ENCODE peak calls at places on chromosomes 13 and 19, in four cellular contexts. One of them, this sample, is unnamed.

GRCh38 chr13:80558074-80558473 is 217.1 kb upstream of the SPRY2 start:
- DNase-seq in cardiac muscle cell: no peak
- DNase-seq in K562: no peak
- DNase-seq in tibial nerve: no peak
- DNase-seq in this sample: no peak

GRCh38 chr13:111249637-111250360 is 70.6 kb upstream of the TEX29 start:
- DNase-seq in tibial nerve: no peak
- DNase-seq in K562: no peak
- DNase-seq in cardiac muscle cell: no peak
- DNase-seq in this sample: no peak

GRCh38 chr19:6714749-6715555 is 5.5 kb downstream of the C3 start:
- DNase-seq in cardiac muscle cell: no peak
- DNase-seq in K562: no peak
- DNase-seq in tibial nerve: no peak
- DNase-seq in this sample: no peak

GRCh38 chr13:110396913-110397379 is 89.9 kb downstream of the COL4A2 start:
- DNase-seq in tibial nerve: peak; percentile 91
- DNase-seq in K562: no peak
- DNase-seq in cardiac muscle cell: peak; percentile 100
- DNase-seq in this sample: no peak

GRCh38 chr19:2251577-2252480 is 2.7 kb downstream of the AMH start:
- DNase-seq in cardiac muscle cell: no peak
- DNase-seq in tibial nerve: no peak
- DNase-seq in K562: no peak
- DNase-seq in this sample: peak; percentile 82

GRCh38 chr13:95288899-95289500 is 12.3 kb downstream of the ABCC4 start:
- DNase-seq in K562: no peak
- DNase-seq in cardiac muscle cell: no peak
- DNase-seq in tibial nerve: no peak
- DNase-seq in this sample: no peak

GRCh38 chr19:7333198-7334118 is 15.3 kb upstream of the ARHGEF18 start:
- DNase-seq in cardiac muscle cell: peak; percentile 39
- DNase-seq in K562: no peak
- DNase-seq in tibial nerve: no peak
- DNase-seq in this sample: no peak

GRCh38 chr19:8607386-8607785 is 3.1 kb downstream of the ADAMTS10 start:
- DNase-seq in cardiac muscle cell: peak; percentile 81
- DNase-seq in K562: no peak
- DNase-seq in tibial nerve: no peak
- DNase-seq in this sample: no peak

GRCh38 chr13:84896128-84896527 is 903.1 kb downstream of the SLITRK6 start:
- DNase-seq in cardiac muscle cell: peak; percentile 76
- DNase-seq in tibial nerve: no peak
- DNase-seq in K562: peak; percentile 55
- DNase-seq in this sample: peak; percentile 42

GRCh38 chr13:40798380-40798779 is 9.0 kb downstream of the SLC25A15 start:
- DNase-seq in tibial nerve: no peak
- DNase-seq in K562: no peak
- DNase-seq in cardiac muscle cell: no peak
- DNase-seq in this sample: no peak

GRCh38 chr13:111343186-111343805 is 22.9 kb downstream of the TEX29 start:
- DNase-seq in tibial nerve: no peak
- DNase-seq in cardiac muscle cell: no peak
- DNase-seq in K562: no peak
- DNase-seq in this sample: peak; percentile 26

GRCh38 chr19:591099-591958 is 1.6 kb downstream of the HCN2 start:
- DNase-seq in K562: peak; percentile 68
- DNase-seq in cardiac muscle cell: peak; percentile 29
- DNase-seq in tibial nerve: no peak
- DNase-seq in this sample: peak; percentile 94

GRCh38 chr19:11125994-11126685 is 29.4 kb downstream of the SPC24 start:
- DNase-seq in K562: peak; percentile 81
- DNase-seq in tibial nerve: peak; percentile 89
- DNase-seq in cardiac muscle cell: peak; percentile 83
- DNase-seq in this sample: peak; percentile 90

GRCh38 chr13:36358352-36358751 is 12.2 kb upstream of the SPART start:
- DNase-seq in tibial nerve: no peak
- DNase-seq in cardiac muscle cell: no peak
- DNase-seq in K562: no peak
- DNase-seq in this sample: no peak

GRCh38 chr19:861756-862528 is 2.5 kb downstream of the CFD start:
- DNase-seq in tibial nerve: no peak
- DNase-seq in K562: peak; percentile 95
- DNase-seq in cardiac muscle cell: no peak
- DNase-seq in this sample: peak; percentile 98

GRCh38 chr13:48370815-48371214 is 42.1 kb downstream of the LPAR6 start:
- DNase-seq in cardiac muscle cell: no peak
- DNase-seq in tibial nerve: no peak
- DNase-seq in K562: no peak
- DNase-seq in this sample: no peak

GRCh38 chr19:33628921-33629825 is 7.4 kb downstream of the CHST8 start:
- DNase-seq in tibial nerve: no peak
- DNase-seq in K562: no peak
- DNase-seq in cardiac muscle cell: no peak
- DNase-seq in this sample: peak; percentile 56

GRCh38 chr19:1076951-1077350 is 10.0 kb downstream of the ARHGAP45 start:
- DNase-seq in tibial nerve: no peak
- DNase-seq in K562: no peak
- DNase-seq in cardiac muscle cell: no peak
- DNase-seq in this sample: no peak

GRCh38 chr13:80083516-80084085 is 257.3 kb downstream of the SPRY2 start:
- DNase-seq in tibial nerve: no peak
- DNase-seq in cardiac muscle cell: peak; percentile 75
- DNase-seq in K562: no peak
- DNase-seq in this sample: no peak

GRCh38 chr19:49869009-49869483 is 1.7 kb upstream of the PNKP start:
- DNase-seq in cardiac muscle cell: no peak
- DNase-seq in K562: no peak
- DNase-seq in tibial nerve: no peak
- DNase-seq in this sample: no peak

GRCh38 chr19:1175020-1175419 is 952 bp upstream of the SBNO2 start:
- DNase-seq in tibial nerve: no peak
- DNase-seq in K562: no peak
- DNase-seq in cardiac muscle cell: no peak
- DNase-seq in this sample: peak; percentile 48

GRCh38 chr19:9413240-9413954 is 22.0 kb downstream of the ZNF266 start:
- DNase-seq in tibial nerve: no peak
- DNase-seq in K562: no peak
- DNase-seq in cardiac muscle cell: no peak
- DNase-seq in this sample: no peak

GRCh38 chr13:49443327-49443688 is 556 bp downstream of the CAB39L start:
- DNase-seq in tibial nerve: no peak
- DNase-seq in cardiac muscle cell: peak; percentile 52
- DNase-seq in K562: peak; percentile 19
- DNase-seq in this sample: peak; percentile 20

GRCh38 chr19:49953376-49953775 is 7.6 kb downstream of the SIGLEC11 start:
- DNase-seq in tibial nerve: no peak
- DNase-seq in K562: no peak
- DNase-seq in cardiac muscle cell: no peak
- DNase-seq in this sample: no peak

GRCh38 chr19:32363175-32363574 is 17.8 kb downstream of the ZNF507 start:
- DNase-seq in cardiac muscle cell: peak; percentile 75
- DNase-seq in K562: no peak
- DNase-seq in tibial nerve: no peak
- DNase-seq in this sample: no peak

GRCh38 chr19:54364775-54365257 is at the start of gene LAIR1:
- DNase-seq in tibial nerve: peak; percentile 42
- DNase-seq in K562: no peak
- DNase-seq in cardiac muscle cell: peak; percentile 22
- DNase-seq in this sample: no peak

GRCh38 chr19:50720921-50721291 is 1.3 kb upstream of the SHANK1 start:
- DNase-seq in K562: peak; percentile 55
- DNase-seq in cardiac muscle cell: no peak
- DNase-seq in tibial nerve: no peak
- DNase-seq in this sample: peak; percentile 50

GRCh38 chr13:46168341-46168740 is 13.6 kb downstream of the LCP1 start:
- DNase-seq in K562: peak; percentile 47
- DNase-seq in tibial nerve: peak; percentile 45
- DNase-seq in cardiac muscle cell: peak; percentile 43
- DNase-seq in this sample: no peak

GRCh38 chr13:95426631-95427030 is 125.4 kb upstream of the ABCC4 start:
- DNase-seq in K562: no peak
- DNase-seq in tibial nerve: no peak
- DNase-seq in cardiac muscle cell: no peak
- DNase-seq in this sample: no peak

GRCh38 chr19:4360081-4360569 is 16.8 kb downstream of the MPND start:
- DNase-seq in tibial nerve: no peak
- DNase-seq in K562: no peak
- DNase-seq in cardiac muscle cell: no peak
- DNase-seq in this sample: peak; percentile 40

GRCh38 chr13:81872581-81872980 is 1531.7 kb upstream of the SPRY2 start:
- DNase-seq in cardiac muscle cell: no peak
- DNase-seq in K562: no peak
- DNase-seq in tibial nerve: no peak
- DNase-seq in this sample: peak; percentile 4

GRCh38 chr19:7850429-7850819 is 20.4 kb downstream of the EVI5L start:
- DNase-seq in tibial nerve: no peak
- DNase-seq in K562: no peak
- DNase-seq in cardiac muscle cell: no peak
- DNase-seq in this sample: no peak

GRCh38 chr13:60591348-60591747 is 194.3 kb downstream of the TDRD3 start:
- DNase-seq in cardiac muscle cell: peak; percentile 86
- DNase-seq in tibial nerve: no peak
- DNase-seq in K562: no peak
- DNase-seq in this sample: no peak

GRCh38 chr13:78015782-78016181 is 97.2 kb upstream of the EDNRB start:
- DNase-seq in cardiac muscle cell: no peak
- DNase-seq in tibial nerve: no peak
- DNase-seq in K562: no peak
- DNase-seq in this sample: no peak

GRCh38 chr19:33449799-33450198 is 71.8 kb downstream of the PEPD start:
- DNase-seq in K562: no peak
- DNase-seq in tibial nerve: no peak
- DNase-seq in cardiac muscle cell: no peak
- DNase-seq in this sample: no peak

GRCh38 chr19:31562916-31563626 is 213.8 kb upstream of the TSHZ3 start:
- DNase-seq in cardiac muscle cell: no peak
- DNase-seq in K562: no peak
- DNase-seq in tibial nerve: no peak
- DNase-seq in this sample: peak; percentile 50

GRCh38 chr19:14107581-14108461 is 9.7 kb downstream of the PRKACA start:
- DNase-seq in tibial nerve: no peak
- DNase-seq in cardiac muscle cell: peak; percentile 44
- DNase-seq in K562: no peak
- DNase-seq in this sample: peak; percentile 50
- H3K4me3 ChIP-seq in tibial nerve: no peak overlapping the region
- H3K4me3 ChIP-seq in cardiac muscle cell: no peak overlapping the region
- H3K4me3 ChIP-seq in K562: no peak overlapping the region
- H3K4me3 ChIP-seq in this sample: no peak overlapping the region

DNA sequence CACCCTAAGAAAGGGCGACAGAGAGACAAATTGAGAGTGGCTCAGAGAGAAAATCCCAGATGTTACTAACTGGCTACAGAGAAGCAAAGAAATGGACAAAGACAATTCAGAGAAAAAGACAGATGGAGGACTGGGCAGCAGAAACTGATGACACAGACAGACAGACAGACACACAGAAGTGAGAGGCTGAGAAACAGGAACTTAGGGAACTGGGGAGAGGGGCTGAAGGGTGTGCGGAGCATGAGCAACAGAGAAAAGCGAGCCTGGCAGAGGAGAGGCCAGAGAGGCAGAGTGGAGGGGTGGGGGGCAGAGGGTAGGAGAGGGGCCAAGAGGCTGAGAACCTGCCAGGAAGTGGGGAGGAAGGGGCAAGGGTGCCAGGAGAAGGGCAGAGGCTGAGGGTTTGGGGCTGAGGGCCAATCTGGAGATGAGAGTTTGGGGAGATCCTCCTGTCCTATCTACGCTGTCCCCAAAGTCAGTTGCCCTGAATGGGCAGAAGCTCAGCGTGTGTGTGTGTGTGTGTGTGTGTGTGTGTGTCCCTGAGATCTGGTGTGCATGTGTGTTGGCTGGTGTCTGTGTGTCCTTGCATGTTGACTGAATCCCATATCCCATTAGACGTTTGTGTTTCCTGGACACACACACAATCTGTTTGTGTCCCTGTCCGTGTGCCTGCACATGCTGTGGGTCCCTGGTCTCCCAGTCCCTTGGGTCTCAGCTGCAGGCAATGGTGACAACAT is 5.6 kb upstream of the ERFL start:
- DNase-seq in K562: no peak
- DNase-seq in tibial nerve: no peak
- DNase-seq in cardiac muscle cell: no peak
- DNase-seq in this sample: no peak
- H3K27me3 ChIP-seq in K562: no peaks in the 10 kb centered on the region
- H3K27me3 ChIP-seq in tibial nerve: no peaks in the 10 kb centered on the region
- H3K27me3 ChIP-seq in cardiac muscle cell: peaks cover 90% of the 10 kb centered on the region
- H3K27me3 ChIP-seq in this sample: peaks cover 82% of the 10 kb centered on the region

GRCh38 chr19:38656171-38656981 is 8.9 kb downstream of the ACTN4 start:
- DNase-seq in K562: no peak
- DNase-seq in tibial nerve: peak; percentile 72
- DNase-seq in cardiac muscle cell: peak; percentile 91
- DNase-seq in this sample: no peak

GRCh38 chr19:38660724-38661123 is 13.3 kb downstream of the ACTN4 start:
- DNase-seq in K562: no peak
- DNase-seq in cardiac muscle cell: no peak
- DNase-seq in tibial nerve: no peak
- DNase-seq in this sample: no peak

GRCh38 chr19:38657633-38658222 is 10.3 kb downstream of the ACTN4 start:
- DNase-seq in tibial nerve: no peak
- DNase-seq in K562: no peak
- DNase-seq in cardiac muscle cell: no peak
- DNase-seq in this sample: no peak

GRCh38 chr19:38661166-38661565 is 13.7 kb downstream of the ACTN4 start:
- DNase-seq in K562: no peak
- DNase-seq in tibial nerve: no peak
- DNase-seq in cardiac muscle cell: no peak
- DNase-seq in this sample: no peak

GRCh38 chr19:38658462-38659306 is 11.2 kb downstream of the ACTN4 start:
- DNase-seq in tibial nerve: no peak
- DNase-seq in cardiac muscle cell: peak; percentile 99
- DNase-seq in K562: no peak
- DNase-seq in this sample: no peak
- H3K4me3 ChIP-seq in tibial nerve: no peak overlapping the region
- H3K4me3 ChIP-seq in cardiac muscle cell: no peak overlapping the region
- H3K4me3 ChIP-seq in K562: no peak overlapping the region
- H3K4me3 ChIP-seq in this sample: no peak overlapping the region

DNA sequence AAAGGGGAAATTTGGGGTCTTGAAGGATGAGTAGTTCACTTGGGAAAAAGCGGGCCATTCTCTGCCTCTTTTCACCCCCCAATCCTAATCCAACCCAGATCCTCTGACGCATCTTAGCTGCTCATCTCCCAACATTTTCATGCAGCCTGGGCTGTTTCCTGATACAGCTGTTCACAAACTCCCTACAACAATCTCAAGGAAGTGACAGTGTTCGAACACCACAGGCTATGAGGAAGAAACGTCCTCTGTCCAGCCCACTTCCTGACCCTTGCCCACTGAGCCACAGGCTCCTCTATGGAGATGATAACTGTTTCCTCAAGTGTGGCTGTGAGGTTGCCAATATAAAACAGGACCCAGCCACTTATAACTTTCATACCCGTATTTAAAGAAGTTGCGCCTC is 16.2 kb downstream of the LMTK3 start:
- DNase-seq in tibial nerve: no peak
- DNase-seq in K562: no peak
- DNase-seq in cardiac muscle cell: no peak
- DNase-seq in this sample: no peak
- H3K27me3 ChIP-seq in tibial nerve: no peaks in the 10 kb centered on the region
- H3K27me3 ChIP-seq in K562: no peaks in the 10 kb centered on the region
- H3K27me3 ChIP-seq in cardiac muscle cell: no peaks in the 10 kb centered on the region
- H3K27me3 ChIP-seq in this sample: peaks cover 22% of the 10 kb centered on the region

GRCh38 chr13:52393572-52394357 is 12.2 kb downstream of the THSD1 start:
- DNase-seq in tibial nerve: no peak
- DNase-seq in K562: no peak
- DNase-seq in cardiac muscle cell: no peak
- DNase-seq in this sample: peak; percentile 28
- H3K4me3 ChIP-seq in tibial nerve: no peak overlapping the region
- H3K4me3 ChIP-seq in K562: no peak overlapping the region
- H3K4me3 ChIP-seq in cardiac muscle cell: no peak overlapping the region
- H3K4me3 ChIP-seq in this sample: no peak overlapping the region

This sample was measured in H7.